ENCODE peak calls at places on chromosomes 1 and 21, in ten cellular contexts. U, J, Q, F, H, D, E, A, S and N are unnamed samples.

GRCh38 chr1:216314369-216315095 is 108.7 kb downstream of the USH2A start:
- DNase-seq in F (peak), Q (no peak), J (no peak), H (no peak), U (no peak), D (no peak), S (no peak), E (no peak), A (peak), N (no peak)

GRCh38 chr1:26471498-26472329 is 526 bp upstream of the HMGN2 start:
- DNase-seq in J (peak), S (peak), H (peak), D (peak), F (peak), U (peak), A (peak), E (peak), Q (peak), N (peak)

GRCh38 chr1:107963601-107964396 is 1.2 kb downstream of the VAV3 start:
- DNase-seq in S (no peak), U (peak), H (peak), D (no peak), Q (no peak), E (no peak), J (no peak), F (peak), A (peak), N (no peak)

GRCh38 chr21:44940116-44940631 is 345 bp downstream of the SLX9 start:
- DNase-seq in F (no peak), A (no peak), H (peak), U (no peak), D (no peak), E (no peak), J (no peak), Q (peak), S (no peak), N (no peak)

GRCh38 chr1:246117066-246117791 is 389.9 kb downstream of the SMYD3 start:
- DNase-seq in H (peak), Q (peak), J (no peak), E (no peak), D (peak), U (peak), S (no peak), F (peak), A (peak), N (peak)

GRCh38 chr1:19081218-19081893 is 124.9 kb upstream of the IFFO2 start:
- DNase-seq in E (no peak), F (peak), J (no peak), U (no peak), H (no peak), Q (no peak), A (no peak), S (peak), D (peak), N (peak)

GRCh38 chr1:85374160-85374559 is 90.8 kb downstream of the DDAH1 start:
- DNase-seq in J (no peak), Q (peak), H (peak), A (peak), U (no peak), F (peak), D (peak), S (peak), E (no peak), N (no peak)

GRCh38 chr1:2530501-2531361 is 668 bp upstream of the HES5 start:
- DNase-seq in E (no peak), F (no peak), Q (no peak), H (no peak), S (no peak), J (peak), A (peak), D (no peak), U (peak), N (peak)

GRCh38 chr1:25653558-25653957 is 37.0 kb downstream of the MAN1C1 start:
- DNase-seq in U (no peak), H (no peak), Q (no peak), A (no peak), S (no peak), D (no peak), E (no peak), J (no peak), F (no peak), N (no peak)